ENCODE peak calls at places on chromosomes 16 and 17, in six cellular contexts. W, J, U, O, G and F are unnamed samples.

GRCh38 chr16:85524630-85525463 is 88.3 kb upstream of the GSE1 start:
- DNase-seq in J (peak), G (no peak), U (peak), O (peak), W (no peak), F (peak)

GRCh38 chr16:31868701-31869167 is 4.9 kb upstream of the ZNF267 start:
- DNase-seq in J (peak), G (peak), O (peak), U (peak), W (peak), F (peak)

GRCh38 chr17:59853168-59853918 is 39.4 kb downstream of the TUBD1 start:
- DNase-seq in G (peak), J (peak), W (peak), O (no peak), U (peak), F (peak)

GRCh38 chr17:79905832-79906231 is 66.6 kb upstream of the CBX4 start:
- DNase-seq in U (peak), W (no peak), J (peak), O (no peak), G (no peak), F (no peak)

GRCh38 chr16:12904041-12904671 is 2.8 kb downstream of the SHISA9 start:
- DNase-seq in O (no peak), J (no peak), G (no peak), W (no peak), U (peak), F (no peak)

GRCh38 chr17:63479495-63480184 is 2.8 kb downstream of the ACE start:
- DNase-seq in U (peak), G (no peak), W (no peak), O (no peak), J (no peak), F (no peak)

GRCh38 chr16:84088695-84089395 is 27.9 kb downstream of the MBTPS1 start:
- DNase-seq in U (no peak), O (no peak), G (no peak), J (no peak), W (peak), F (no peak)

GRCh38 chr17:54944796-54945195 is 23.7 kb downstream of the COX11 start:
- DNase-seq in G (no peak), U (no peak), W (no peak), J (no peak), O (no peak), F (no peak)

GRCh38 chr16:69003500-69003899 is 102.0 kb upstream of the HAS3 start:
- DNase-seq in U (no peak), W (no peak), O (no peak), G (no peak), J (no peak), F (no peak)

GRCh38 chr16:54287018-54287757 is 601 bp upstream of the IRX3 start:
- DNase-seq in G (no peak), W (no peak), O (no peak), J (no peak), U (no peak), F (no peak)

GRCh38 chr16:49181812-49182211 is 99.8 kb downstream of the CBLN1 start:
- DNase-seq in W (no peak), G (no peak), J (no peak), O (no peak), U (no peak), F (no peak)

GRCh38 chr17:71472809-71473789 is 647.7 kb upstream of the SOX9 start:
- DNase-seq in W (no peak), U (peak), J (peak), O (peak), G (peak), F (peak)

GRCh38 chr17:75551276-75551675 is 25.8 kb downstream of the LLGL2 start:
- DNase-seq in U (no peak), W (no peak), J (no peak), G (no peak), O (no peak), F (no peak)

GRCh38 chr17:78664476-78665384 is 87.5 kb upstream of the DNAH17 start:
- DNase-seq in U (no peak), W (no peak), G (no peak), J (no peak), O (no peak), F (no peak)

GRCh38 chr16:66416136-66416535 is 11.0 kb upstream of the BEAN1 start:
- DNase-seq in U (no peak), J (no peak), G (peak), W (no peak), O (no peak), F (no peak)

GRCh38 chr17:1860978-1861377 is 31.2 kb downstream of the RPA1 start:
- DNase-seq in W (no peak), G (no peak), U (no peak), O (no peak), J (no peak), F (no peak)

GRCh38 chr17:48134912-48135480 is 27.4 kb downstream of the SNX11 start:
- DNase-seq in G (no peak), W (no peak), J (no peak), U (no peak), O (no peak), F (no peak)